ENCODE peak calls at places on chromosome 19, in nine cellular contexts. A, R, C, G, M, J, D, X and I are unnamed samples.
A peak's percentile ranks its signal among the peaks of the same experiment; 100 is the strongest.

GRCh38 chr19:9941236-9941635 is 4.9 kb upstream of the OLFM2 start:
- DNase-seq in A (peak; percentile 95), R (no peak), C (no peak), G (no peak), M (no peak), J (peak; percentile 59), D (no peak), X (no peak), I (no peak)

GRCh38 chr19:51799311-51799997 is 4.5 kb downstream of the FPR3 start:
- DNase-seq in A (peak; percentile 99), R (no peak), C (peak; percentile 57), G (peak; percentile 73), M (no peak), J (peak; percentile 97), D (peak; percentile 9), X (no peak), I (peak; percentile 71)

GRCh38 chr19:45960595-45961235 is 12.9 kb downstream of the NOVA2 start:
- DNase-seq in A (no peak), R (no peak), C (no peak), G (no peak), M (peak; percentile 52), J (peak; percentile 13), D (no peak), X (no peak), I (no peak)

GRCh38 chr19:19372656-19373416 is 32.6 kb upstream of the GATAD2A start:
- DNase-seq in A (peak; percentile 29), R (no peak), C (peak; percentile 25), G (no peak), M (peak; percentile 67), J (no peak), D (peak; percentile 21), X (peak; percentile 60), I (no peak)

GRCh38 chr19:40370997-40371801 is 18.8 kb downstream of the HIPK4 start:
- DNase-seq in A (no peak), R (no peak), C (no peak), G (no peak), M (no peak), J (no peak), D (no peak), X (no peak), I (no peak)

GRCh38 chr19:30857966-30858490 is 485.8 kb downstream of the ZNF536 start:
- DNase-seq in A (no peak), R (no peak), C (no peak), G (no peak), M (no peak), J (no peak), D (no peak), X (peak; percentile 0), I (no peak)

GRCh38 chr19:46303702-46304397 is 7.0 kb downstream of the HIF3A start:
- DNase-seq in A (no peak), R (peak; percentile 84), C (peak; percentile 40), G (no peak), M (peak; percentile 21), J (no peak), D (no peak), X (no peak), I (no peak)

GRCh38 chr19:12648088-12648487 is 18.5 kb downstream of the MAN2B1 start:
- DNase-seq in A (no peak), R (no peak), C (no peak), G (no peak), M (no peak), J (no peak), D (no peak), X (no peak), I (no peak)

GRCh38 chr19:4068058-4068966 is 1.6 kb upstream of the ZBTB7A start:
- DNase-seq in A (no peak), R (no peak), C (no peak), G (no peak), M (peak; percentile 26), J (no peak), D (no peak), X (peak; percentile 31), I (no peak)

GRCh38 chr19:4556574-4557185 is 2.8 kb downstream of the SEMA6B start:
- DNase-seq in A (no peak), R (peak; percentile 42), C (no peak), G (no peak), M (peak; percentile 52), J (no peak), D (no peak), X (no peak), I (no peak)

GRCh38 chr19:46616631-46617322 is 8.1 kb downstream of the PTGIR start:
- DNase-seq in A (peak; percentile 73), R (peak; percentile 81), C (no peak), G (no peak), M (peak; percentile 92), J (peak; percentile 80), D (no peak), X (no peak), I (no peak)

GRCh38 chr19:21586341-21587116 is 81.1 kb downstream of the ZNF429 start:
- DNase-seq in A (no peak), R (peak; percentile 55), C (no peak), G (no peak), M (no peak), J (no peak), D (no peak), X (no peak), I (no peak)

GRCh38 chr19:52212572-52213255 is 22.9 kb downstream of the PPP2R1A start:
- DNase-seq in A (no peak), R (no peak), C (no peak), G (no peak), M (no peak), J (no peak), D (no peak), X (no peak), I (no peak)

GRCh38 chr19:42762782-42763181 is 2.7 kb downstream of the PSG8 start:
- DNase-seq in A (no peak), R (no peak), C (no peak), G (no peak), M (no peak), J (peak; percentile 24), D (no peak), X (no peak), I (no peak)

GRCh38 chr19:42303101-42303464 is 659 bp upstream of the PAFAH1B3 start:
- DNase-seq in A (no peak), R (no peak), C (no peak), G (no peak), M (no peak), J (no peak), D (no peak), X (no peak), I (no peak)

GRCh38 chr19:20999731-21000352 is 20.6 kb upstream of the ZNF430 start:
- DNase-seq in A (peak; percentile 82), R (peak; percentile 92), C (peak; percentile 64), G (peak; percentile 94), M (peak; percentile 75), J (peak; percentile 88), D (peak; percentile 15), X (peak; percentile 86), I (peak; percentile 40)

GRCh38 chr19:52946322-52947310 is 16.1 kb downstream of the ZNF816 start:
- DNase-seq in A (no peak), R (peak; percentile 32), C (no peak), G (no peak), M (peak; percentile 33), J (peak; percentile 25), D (no peak), X (no peak), I (no peak)

GRCh38 chr19:19743176-19743575 is 10.3 kb upstream of the ZNF14 start:
- DNase-seq in A (no peak), R (no peak), C (no peak), G (peak; percentile 23), M (no peak), J (no peak), D (no peak), X (no peak), I (no peak)

GRCh38 chr19:47729799-47730520 is 15.4 kb upstream of the NOP53 start:
- DNase-seq in A (no peak), R (peak; percentile 75), C (peak; percentile 56), G (peak; percentile 71), M (no peak), J (peak; percentile 46), D (no peak), X (no peak), I (no peak)
- H3K4me3 ChIP-seq in A (no peak overlapping the region), R (peak overlapping the region; percentile 25), C (no peak overlapping the region), G (peak overlapping the region; percentile 11), M (no peak overlapping the region), J (no peak overlapping the region), D (no peak overlapping the region), X (no peak overlapping the region), I (peak overlapping the region; percentile 72)

DNA sequence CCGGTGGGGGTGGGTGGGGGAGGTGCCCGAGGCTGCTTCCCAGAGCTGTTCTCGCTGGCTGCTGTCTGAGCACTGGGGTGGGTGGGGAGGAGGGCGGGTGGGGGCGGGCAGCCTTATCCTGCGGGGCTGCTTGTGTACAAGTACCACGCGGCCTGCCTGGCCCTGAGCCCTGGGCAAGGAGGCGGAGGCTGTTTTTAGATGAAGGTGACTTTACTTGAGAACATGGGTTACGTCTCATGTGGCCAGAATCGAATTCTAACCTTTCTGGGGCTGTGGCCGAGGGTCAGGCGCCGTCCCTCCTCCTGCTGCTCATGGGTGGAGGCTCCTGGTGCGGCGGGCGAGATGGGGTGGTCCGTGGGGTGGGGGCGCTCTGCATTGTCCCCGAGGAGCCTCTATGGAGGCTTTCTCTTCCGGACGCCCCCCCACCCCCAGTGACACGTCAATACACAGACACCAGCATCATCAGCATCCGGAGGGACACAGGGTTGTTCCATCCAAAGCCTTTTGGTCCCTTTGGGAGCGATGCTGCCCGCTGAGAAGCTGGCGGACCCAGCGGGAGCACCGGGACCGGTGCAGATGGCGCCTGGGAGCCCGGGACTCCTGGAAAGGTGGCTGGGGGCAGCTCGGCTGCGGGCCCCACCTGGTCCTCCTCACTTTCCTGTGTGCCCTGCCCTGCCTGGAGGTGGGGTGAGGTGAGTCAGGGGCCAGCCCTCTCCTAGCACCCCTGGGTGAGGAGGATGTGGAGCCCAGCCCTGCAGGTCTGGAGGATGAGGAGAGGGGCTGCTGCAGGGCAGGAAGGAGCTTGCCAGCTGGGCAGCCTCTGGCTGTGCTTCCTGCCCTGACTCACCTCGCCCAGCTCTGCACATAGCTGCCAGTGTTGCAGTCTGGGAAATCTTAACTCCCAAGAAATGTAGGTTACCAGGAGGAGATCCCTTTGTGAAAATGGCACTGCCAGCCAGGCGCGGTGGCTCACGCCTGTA is 3.4 kb downstream of the BSG start:
- DNase-seq in A (peak; percentile 45), R (peak; percentile 63), C (no peak), G (peak; percentile 72), M (no peak), J (peak; percentile 68), D (no peak), X (no peak), I (no peak)
- H3K4me3 ChIP-seq in A (peak overlapping the region; percentile 40), R (peak overlapping the region; percentile 10), C (no peak overlapping the region), G (peak overlapping the region; percentile 97), M (no peak overlapping the region), J (no peak overlapping the region), D (no peak overlapping the region), X (no peak overlapping the region), I (peak overlapping the region; percentile 54)

DNA sequence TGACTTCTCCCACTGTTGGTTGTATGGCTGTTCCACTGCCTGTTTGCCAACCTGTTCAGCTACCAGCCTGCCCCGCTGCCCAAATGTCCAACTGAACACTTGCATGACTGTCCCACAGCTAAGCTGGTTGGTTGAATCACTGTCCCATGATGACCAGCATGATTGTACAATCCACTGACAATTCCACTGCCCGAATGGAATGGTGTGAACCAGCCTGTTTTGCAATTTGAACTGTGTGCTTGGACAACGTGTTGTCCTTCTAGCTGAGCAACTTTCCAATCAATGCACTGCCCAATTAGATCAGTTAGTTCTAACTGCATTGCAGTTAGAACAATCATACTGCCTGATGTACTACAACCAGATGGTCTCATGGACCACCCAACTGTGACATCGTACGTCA is 8.7 kb downstream of the ADAMTS10 start:
- DNase-seq in A (no peak), R (no peak), C (no peak), G (no peak), M (no peak), J (no peak), D (no peak), X (no peak), I (no peak)
- H3K4me3 ChIP-seq in A (no peak overlapping the region), R (no peak overlapping the region), C (no peak overlapping the region), G (no peak overlapping the region), M (no peak overlapping the region), J (no peak overlapping the region), D (no peak overlapping the region), X (no peak overlapping the region), I (no peak overlapping the region)

GRCh38 chr19:56537442-56537841 is 1.3 kb upstream of the ZFP28 start:
- DNase-seq in A (no peak), R (no peak), C (no peak), G (no peak), M (no peak), J (no peak), D (no peak), X (no peak), I (no peak)
- H3K4me3 ChIP-seq in A (no peak overlapping the region), R (no peak overlapping the region), C (no peak overlapping the region), G (peak overlapping the region; percentile 85), M (no peak overlapping the region), J (no peak overlapping the region), D (no peak overlapping the region), X (peak overlapping the region; percentile 68), I (peak overlapping the region; percentile 86)